ENCODE peak calls at places on chromosomes 2 and 18, in seven cellular contexts. B, H, W, S, N, M and Y are unnamed samples.
A peak's percentile ranks its signal among the peaks of the same experiment; 100 is the strongest.

GRCh38 chr18:75548353-75548752 is 120.8 kb upstream of the SMIM21 start:
- DNase-seq in B (peak; percentile 67), H (no peak), W (no peak), S (no peak), N (no peak), M (no peak), Y (peak; percentile 19)

GRCh38 chr18:44590976-44591375 is 89.7 kb upstream of the SETBP1 start:
- DNase-seq in B (no peak), H (no peak), W (no peak), S (no peak), N (no peak), M (no peak), Y (no peak)

GRCh38 chr2:219851801-219852481 is 224.5 kb downstream of the SLC4A3 start:
- DNase-seq in B (peak; percentile 87), H (no peak), W (no peak), S (no peak), N (peak; percentile 41), M (no peak), Y (no peak)

GRCh38 chr2:166137331-166137730 is 9.5 kb upstream of the SCN1A start:
- DNase-seq in B (no peak), H (no peak), W (no peak), S (no peak), N (no peak), M (no peak), Y (no peak)

GRCh38 chr2:182625814-182626213 is 90.2 kb upstream of the DNAJC10 start:
- DNase-seq in B (no peak), H (no peak), W (no peak), S (no peak), N (peak; percentile 47), M (no peak), Y (peak; percentile 15)

GRCh38 chr2:102103992-102104871 is 38.3 kb upstream of the IL1R1 start:
- DNase-seq in B (no peak), H (peak; percentile 62), W (peak; percentile 66), S (no peak), N (peak; percentile 89), M (peak; percentile 89), Y (no peak)

GRCh38 chr2:96163768-96164429 is 18.7 kb upstream of the DUSP2 start:
- DNase-seq in B (no peak), H (no peak), W (no peak), S (no peak), N (peak; percentile 29), M (no peak), Y (peak; percentile 65)

GRCh38 chr18:623760-624620 is 27.2 kb downstream of the CLUL1 start:
- DNase-seq in B (peak; percentile 80), H (peak; percentile 71), W (peak; percentile 75), S (no peak), N (peak; percentile 75), M (peak; percentile 67), Y (peak; percentile 74)

GRCh38 chr2:186984966-186985365 is 136.0 kb upstream of the ZSWIM2 start:
- DNase-seq in B (no peak), H (no peak), W (no peak), S (no peak), N (no peak), M (no peak), Y (no peak)

GRCh38 chr18:25164837-25165791 is 186.9 kb downstream of the ZNF521 start:
- DNase-seq in B (no peak), H (no peak), W (no peak), S (no peak), N (no peak), M (no peak), Y (peak; percentile 72)

GRCh38 chr18:79540914-79541301 is 138.7 kb upstream of the CTDP1 start:
- DNase-seq in B (no peak), H (no peak), W (no peak), S (no peak), N (no peak), M (no peak), Y (no peak)

GRCh38 chr2:187054501-187055319 is 205.7 kb upstream of the ZSWIM2 start:
- DNase-seq in B (peak; percentile 33), H (no peak), W (no peak), S (no peak), N (no peak), M (no peak), Y (no peak)

GRCh38 chr18:26685438-26686173 is 137.3 kb upstream of the KCTD1 start:
- DNase-seq in B (peak; percentile 46), H (no peak), W (no peak), S (no peak), N (no peak), M (no peak), Y (no peak)

GRCh38 chr2:163528640-163529217 is 207.1 kb downstream of the FIGN start:
- DNase-seq in B (no peak), H (no peak), W (no peak), S (no peak), N (no peak), M (no peak), Y (no peak)

GRCh38 chr2:8993196-8993901 is 10.1 kb downstream of the MBOAT2 start:
- DNase-seq in B (peak; percentile 20), H (no peak), W (no peak), S (no peak), N (no peak), M (no peak), Y (peak; percentile 26)

GRCh38 chr2:6827516-6828298 is 38.0 kb downstream of the CMPK2 start:
- DNase-seq in B (no peak), H (no peak), W (no peak), S (no peak), N (no peak), M (no peak), Y (peak; percentile 18)

GRCh38 chr2:190984595-190984994 is 29.4 kb downstream of the STAT1 start:
- DNase-seq in B (no peak), H (no peak), W (no peak), S (no peak), N (no peak), M (no peak), Y (no peak)

GRCh38 chr2:109448946-109449788 is 164.6 kb downstream of the SEPTIN10 start:
- DNase-seq in B (no peak), H (peak; percentile 84), W (no peak), S (no peak), N (peak; percentile 91), M (peak; percentile 85), Y (peak; percentile 60)

GRCh38 chr2:62801814-62802524 is 96.5 kb downstream of the EHBP1 start:
- DNase-seq in B (peak; percentile 13), H (no peak), W (no peak), S (no peak), N (no peak), M (no peak), Y (no peak)

GRCh38 chr2:240394549-240394948 is 40.9 kb upstream of the GPC1 start:
- DNase-seq in B (no peak), H (no peak), W (no peak), S (no peak), N (no peak), M (peak; percentile 53), Y (no peak)

GRCh38 chr2:207571370-207571769 is 41.6 kb downstream of the CREB1 start:
- DNase-seq in B (no peak), H (no peak), W (no peak), S (no peak), N (no peak), M (no peak), Y (no peak)

GRCh38 chr2:65489269-65489668 is 56.9 kb upstream of the SPRED2 start:
- DNase-seq in B (no peak), H (no peak), W (peak; percentile 54), S (no peak), N (no peak), M (no peak), Y (no peak)

GRCh38 chr2:105102963-105103421 is 65.1 kb downstream of the MRPS9 start:
- DNase-seq in B (peak; percentile 57), H (no peak), W (no peak), S (no peak), N (peak; percentile 3), M (no peak), Y (peak; percentile 91)

GRCh38 chr2:239283288-239283945 is 117.4 kb downstream of the HDAC4 start:
- DNase-seq in B (no peak), H (no peak), W (no peak), S (no peak), N (no peak), M (peak; percentile 60), Y (no peak)

GRCh38 chr2:157444643-157445040 is 753 bp upstream of the CYTIP start:
- DNase-seq in B (no peak), H (no peak), W (no peak), S (no peak), N (no peak), M (no peak), Y (no peak)

GRCh38 chr2:96665083-96665569 is 22.6 kb downstream of the FER1L5 start:
- DNase-seq in B (no peak), H (peak; percentile 72), W (no peak), S (no peak), N (peak; percentile 13), M (no peak), Y (no peak)

GRCh38 chr18:24627644-24628315 is 167.3 kb downstream of the HRH4 start:
- DNase-seq in B (no peak), H (no peak), W (no peak), S (no peak), N (no peak), M (no peak), Y (peak; percentile 3)

DNA sequence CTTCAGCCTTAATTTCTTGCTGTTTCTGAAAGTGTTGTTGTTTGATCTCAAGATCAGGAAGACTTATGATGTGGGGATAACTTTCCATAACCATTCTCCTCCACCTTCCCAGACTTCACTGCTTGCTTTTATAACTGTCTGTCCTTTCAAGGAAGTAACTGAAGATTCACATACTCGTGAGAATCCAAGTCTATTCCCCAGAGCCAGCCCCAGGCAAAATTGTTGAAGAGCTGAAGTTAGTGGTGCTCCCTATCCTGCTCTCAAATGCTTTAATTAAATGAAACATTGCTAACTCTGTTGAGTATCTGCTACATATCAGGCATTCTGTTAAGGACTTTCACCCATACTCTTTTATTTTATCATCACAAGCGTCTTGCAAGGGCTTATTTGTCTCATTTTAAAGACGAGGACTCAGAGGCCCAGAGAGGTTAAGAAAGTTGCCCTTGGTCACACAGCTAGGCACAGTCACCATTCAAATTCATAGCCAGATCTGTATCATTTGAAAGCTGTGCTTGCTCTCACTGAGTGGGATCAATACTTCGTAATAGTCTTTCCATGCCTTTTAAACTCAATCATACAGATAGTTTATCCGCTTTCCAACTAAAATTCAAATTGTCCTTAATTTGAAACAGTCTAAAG is 189.8 kb upstream of the TCF4 start:
- DNase-seq in B (no peak), H (no peak), W (no peak), S (no peak), N (no peak), M (no peak), Y (no peak)
- H3K4me1 ChIP-seq in B (peaks cover 72% of the 10 kb centered on the region), H (peaks cover 6% of the 10 kb centered on the region), W (no peaks in the 10 kb centered on the region), S (no peaks in the 10 kb centered on the region), N (no peaks in the 10 kb centered on the region), M (peaks cover 13% of the 10 kb centered on the region), Y (peaks cover 3% of the 10 kb centered on the region)

GRCh38 chr2:36385603-36386002 is 30.0 kb downstream of the CRIM1 start:
- DNase-seq in B (no peak), H (no peak), W (peak; percentile 9), S (no peak), N (no peak), M (no peak), Y (no peak)
- H3K4me1 ChIP-seq in B (peaks cover 9% of the 10 kb centered on the region), H (peaks cover 13% of the 10 kb centered on the region), W (peaks cover 5% of the 10 kb centered on the region), S (peaks cover 99% of the 10 kb centered on the region), N (peaks cover 45% of the 10 kb centered on the region), M (peaks cover 60% of the 10 kb centered on the region), Y (peaks cover 53% of the 10 kb centered on the region)

GRCh38 chr18:13378150-13378549 is 159.6 kb downstream of the LDLRAD4 start:
- DNase-seq in B (no peak), H (no peak), W (no peak), S (no peak), N (no peak), M (no peak), Y (no peak)
- H3K4me1 ChIP-seq in B (no peaks in the 10 kb centered on the region), H (peaks cover 47% of the 10 kb centered on the region), W (peaks cover 13% of the 10 kb centered on the region), S (no peaks in the 10 kb centered on the region), N (peaks cover 69% of the 10 kb centered on the region), M (peaks cover 56% of the 10 kb centered on the region), Y (no peaks in the 10 kb centered on the region)

GRCh38 chr18:77016936-77017335 is 115.6 kb downstream of the MBP start:
- DNase-seq in B (no peak), H (no peak), W (no peak), S (no peak), N (peak; percentile 28), M (no peak), Y (no peak)
- H3K4me1 ChIP-seq in B (no peaks in the 10 kb centered on the region), H (peaks cover 15% of the 10 kb centered on the region), W (no peaks in the 10 kb centered on the region), S (no peaks in the 10 kb centered on the region), N (peaks cover 31% of the 10 kb centered on the region), M (peaks cover 8% of the 10 kb centered on the region), Y (no peaks in the 10 kb centered on the region)